ENCODE peak calls at places on chromosomes 7 and 10, in six cellular contexts. C is glutamatergic neuron, R is cardiac fibroblast, E is OCI-LY7, U is nephron progenitor cell, V is foreskin fibroblast. F is an unnamed sample.

GRCh38 chr10:74799840-74800239 is 26.6 kb upstream of the KAT6B start:
- DNase-seq in U (no peak), R (peak), C (no peak), E (no peak), V (peak), F (no peak)

GRCh38 chr7:120709931-120710330 is 148.0 kb downstream of the TSPAN12 start:
- DNase-seq in C (no peak), R (peak), V (no peak), E (no peak), U (no peak), F (no peak)

GRCh38 chr7:17848516-17848915 is 91.8 kb downstream of the SNX13 start:
- DNase-seq in R (no peak), C (no peak), V (no peak), E (no peak), U (no peak), F (no peak)

GRCh38 chr7:87047-87446 is 105.3 kb upstream of the FAM20C start:
- DNase-seq in V (no peak), R (no peak), U (no peak), C (no peak), E (no peak), F (peak)

GRCh38 chr7:56046728-56047445 is 4.4 kb downstream of the PSPH start:
- DNase-seq in U (no peak), R (peak), C (no peak), E (no peak), V (peak), F (no peak)

GRCh38 chr7:51054231-51054630 is 262.4 kb downstream of the COBL start:
- DNase-seq in V (no peak), E (no peak), R (no peak), U (no peak), C (no peak), F (no peak)

GRCh38 chr10:130487562-130487961 is 351.4 kb downstream of the GLRX3 start:
- DNase-seq in E (no peak), R (no peak), V (no peak), C (no peak), U (no peak), F (peak)

GRCh38 chr7:20199015-20199737 is 18.0 kb downstream of the MACC1 start:
- DNase-seq in U (no peak), C (no peak), R (peak), V (peak), E (peak), F (no peak)

GRCh38 chr7:40058636-40059035 is 75.8 kb downstream of the MPLKIP start:
- DNase-seq in V (no peak), C (no peak), U (no peak), E (no peak), R (no peak), F (no peak)

GRCh38 chr10:112951349-112952281 is 1.6 kb downstream of the TCF7L2 start:
- DNase-seq in R (peak), U (peak), C (peak), V (peak), E (peak), F (peak)

GRCh38 chr10:32360241-32360640 is 13.3 kb upstream of the EPC1 start:
- DNase-seq in U (no peak), C (no peak), E (no peak), R (no peak), V (no peak), F (no peak)

GRCh38 chr10:86681722-86682386 is 13.5 kb downstream of the LDB3 start:
- DNase-seq in R (no peak), U (no peak), V (no peak), E (no peak), C (no peak), F (no peak)

GRCh38 chr7:136528329-136528728 is 340.1 kb upstream of the CHRM2 start:
- DNase-seq in E (no peak), U (no peak), R (peak), V (peak), C (no peak), F (no peak)

GRCh38 chr7:45182856-45183710 is 25.5 kb downstream of the RAMP3 start:
- DNase-seq in C (no peak), V (no peak), U (no peak), E (no peak), R (no peak), F (no peak)

GRCh38 chr7:158262284-158263109 is 325.1 kb downstream of the PTPRN2 start:
- DNase-seq in U (no peak), V (no peak), R (no peak), E (no peak), C (no peak), F (no peak)

GRCh38 chr10:19921300-19922140 is 105.3 kb downstream of the PLXDC2 start:
- DNase-seq in E (no peak), R (peak), C (no peak), U (no peak), V (peak), F (no peak)

GRCh38 chr7:5702876-5703571 is 78.4 kb downstream of the RNF216 start:
- DNase-seq in V (no peak), E (no peak), U (no peak), R (no peak), C (no peak), F (no peak)

GRCh38 chr10:44297963-44298362 is 86.9 kb downstream of the CXCL12 start:
- DNase-seq in V (no peak), U (no peak), R (no peak), C (no peak), E (no peak), F (no peak)

GRCh38 chr10:73931767-73932624 is 21.1 kb downstream of the PLAU start:
- DNase-seq in V (no peak), C (no peak), E (peak), U (no peak), R (no peak), F (no peak)

GRCh38 chr10:127142831-127143230 is 53.6 kb downstream of the INSYN2A start:
- DNase-seq in R (no peak), C (no peak), U (no peak), E (no peak), V (no peak), F (no peak)

GRCh38 chr10:117503170-117503885 is 39.2 kb upstream of the EMX2 start:
- DNase-seq in U (no peak), V (peak), R (peak), C (no peak), E (no peak), F (no peak)

GRCh38 chr7:55247466-55247865 is 117.7 kb upstream of the LANCL2 start:
- DNase-seq in U (no peak), V (peak), R (peak), C (no peak), E (no peak), F (no peak)

GRCh38 chr7:55431898-55432297 is 66.8 kb downstream of the LANCL2 start:
- DNase-seq in R (no peak), U (no peak), E (no peak), V (no peak), C (no peak), F (no peak)

GRCh38 chr7:97732567-97733275 is 835 bp downstream of the TAC1 start:
- DNase-seq in E (no peak), C (peak), U (no peak), R (no peak), V (no peak), F (no peak)

GRCh38 chr7:39595102-39595620 is 28.2 kb upstream of the RALA start:
- DNase-seq in V (no peak), U (no peak), E (no peak), C (no peak), R (peak), F (no peak)

GRCh38 chr7:32364581-32364980 is 125.6 kb downstream of the LSM5 start:
- DNase-seq in U (no peak), C (no peak), V (no peak), R (no peak), E (no peak), F (no peak)

GRCh38 chr7:43750016-43750887 is 8.2 kb upstream of the BLVRA start:
- DNase-seq in R (peak), E (no peak), C (peak), V (peak), U (peak), F (no peak)

GRCh38 chr10:114876169-114876568 is 54.6 kb downstream of the FHIP2A start:
- DNase-seq in R (no peak), C (no peak), V (no peak), E (no peak), U (no peak), F (no peak)

GRCh38 chr7:24025094-24025493 is 258.9 kb upstream of the NPY start:
- DNase-seq in V (peak), U (no peak), C (no peak), E (no peak), R (no peak), F (no peak)

GRCh38 chr7:151859111-151859947 is 17.6 kb downstream of the PRKAG2 start:
- DNase-seq in R (no peak), C (no peak), U (no peak), V (no peak), E (no peak), F (no peak)

GRCh38 chr7:4745971-4746919 is 29.2 kb upstream of the AP5Z1 start:
- DNase-seq in C (no peak), U (no peak), R (peak), V (peak), E (peak), F (no peak)

GRCh38 chr7:7330997-7331396 is 148.7 kb downstream of the C1GALT1 start:
- DNase-seq in U (no peak), R (no peak), V (no peak), E (no peak), C (peak), F (no peak)

GRCh38 chr10:95503526-95503925 is 57.6 kb downstream of the SORBS1 start:
- DNase-seq in R (no peak), U (no peak), V (no peak), E (no peak), C (no peak), F (no peak)

GRCh38 chr10:75400769-75401568 is 595 bp downstream of the ZNF503 start:
- DNase-seq in V (peak), U (peak), R (peak), E (no peak), C (peak), F (no peak)

GRCh38 chr7:44240376-44240775 is 39.6 kb downstream of the YKT6 start:
- DNase-seq in E (no peak), U (no peak), V (no peak), C (no peak), R (no peak), F (no peak)

GRCh38 chr7:2299131-2299829 is 15.0 kb downstream of the SNX8 start:
- DNase-seq in C (no peak), U (no peak), E (peak), V (peak), R (peak), F (no peak)

GRCh38 chr7:27201231-27202017 is 1.5 kb upstream of the HOXA13 start:
- DNase-seq in E (peak), V (no peak), U (no peak), C (no peak), R (no peak), F (no peak)

GRCh38 chr10:45649296-45649695 is 23.3 kb downstream of the ZFAND4 start:
- DNase-seq in E (no peak), R (no peak), U (no peak), C (no peak), V (no peak), F (no peak)

GRCh38 chr7:149423441-149423970 is 37.4 kb downstream of the ZNF777 start:
- DNase-seq in C (peak), U (no peak), E (no peak), V (no peak), R (no peak), F (no peak)

GRCh38 chr7:78769551-78770101 is 683.8 kb downstream of the MAGI2 start:
- DNase-seq in U (no peak), V (no peak), E (peak), C (peak), R (no peak), F (no peak)

GRCh38 chr7:93092757-93093370 is 24.9 kb downstream of the SAMD9 start:
- DNase-seq in U (no peak), E (peak), C (no peak), R (peak), V (peak), F (no peak)
- TF ChIP-seq CTCF in U (no peak), E (peak), C (no peak), R (peak), V (peak), F (no peak)

GRCh38 chr7:29022291-29022988 is 64.3 kb upstream of the TRIL start:
- DNase-seq in V (no peak), C (no peak), E (no peak), U (no peak), R (no peak), F (no peak)

GRCh38 chr7:29017666-29018065 is 59.5 kb upstream of the TRIL start:
- DNase-seq in R (peak), V (no peak), E (no peak), U (no peak), C (no peak), F (no peak)

GRCh38 chr7:29019896-29020295 is 61.8 kb upstream of the TRIL start:
- DNase-seq in R (no peak), C (peak), E (no peak), V (no peak), U (no peak), F (no peak)

GRCh38 chr7:29014725-29015124 is 56.6 kb upstream of the TRIL start:
- DNase-seq in V (no peak), C (no peak), U (no peak), E (no peak), R (no peak), F (no peak)

DNA sequence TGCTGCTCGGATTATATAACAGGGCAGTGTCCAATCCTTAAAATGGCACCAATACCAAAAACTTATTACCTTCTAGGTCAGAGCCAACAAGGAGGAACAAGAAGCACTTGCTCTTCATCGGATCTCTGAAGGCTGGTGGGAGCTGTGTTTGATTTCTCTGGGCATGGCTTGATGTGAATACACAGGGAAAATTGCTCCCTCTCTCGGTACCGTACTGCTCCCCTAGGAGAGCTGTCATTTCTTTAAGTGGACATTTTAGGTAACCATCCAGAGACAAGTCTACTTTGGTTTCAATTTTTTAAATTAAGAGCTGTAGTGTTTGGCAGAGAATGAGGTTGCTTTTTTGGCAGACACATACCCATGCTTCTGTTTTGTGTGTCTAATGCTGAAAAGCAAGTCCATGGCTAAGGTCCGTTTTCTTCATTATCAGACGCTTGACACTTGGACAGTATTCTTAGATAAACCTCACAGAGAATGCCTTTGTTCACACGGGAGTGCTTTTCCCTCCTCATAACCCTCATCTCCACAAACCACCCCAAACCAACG is 61.2 kb upstream of the TRIL start:
- DNase-seq in E (no peak), R (peak), U (no peak), C (no peak), V (peak), F (no peak)
- TF ChIP-seq CTCF in E (no peak), R (peak), U (no peak), C (no peak), V (peak), F (no peak)

DNA sequence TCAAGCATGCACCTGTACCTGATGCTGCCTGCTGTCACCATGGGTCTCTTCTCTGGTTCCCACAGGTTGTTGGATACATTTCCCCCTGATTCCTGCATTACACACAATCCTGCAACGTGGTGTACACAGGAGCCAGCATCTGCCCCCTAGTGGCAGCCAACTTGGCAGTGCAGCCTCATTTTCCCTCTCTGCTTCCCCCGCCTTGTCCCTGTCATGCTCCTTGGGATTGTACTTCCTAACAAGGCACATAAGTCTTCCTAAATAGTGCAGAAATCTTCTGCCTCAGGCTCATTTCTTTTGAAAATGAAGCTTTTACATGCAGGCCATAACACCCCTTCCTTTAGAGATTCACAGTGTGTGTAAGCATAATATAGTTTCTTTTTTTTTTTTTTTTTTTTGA is 387.5 kb downstream of the CCSER2 start:
- DNase-seq in C (peak), U (peak), R (peak), V (no peak), E (peak), F (no peak)
- TF ChIP-seq CTCF in C (peak), U (peak), R (peak), V (peak), E (peak), F (no peak)

GRCh38 chr10:55631071-55631654 is 729.9 kb downstream of the ZWINT start:
- DNase-seq in R (peak), C (peak), V (no peak), E (no peak), U (peak), F (no peak)

GRCh38 chr10:55627526-55628170 is 733.4 kb downstream of the ZWINT start:
- DNase-seq in U (peak), V (no peak), R (no peak), E (no peak), C (peak), F (no peak)

GRCh38 chr10:55630491-55631056 is 730.5 kb downstream of the ZWINT start:
- DNase-seq in E (no peak), V (no peak), R (no peak), C (peak), U (peak), F (no peak)

GRCh38 chr10:55628260-55628701 is 732.8 kb downstream of the ZWINT start:
- DNase-seq in U (peak), E (no peak), C (peak), R (no peak), V (no peak), F (no peak)

DNA sequence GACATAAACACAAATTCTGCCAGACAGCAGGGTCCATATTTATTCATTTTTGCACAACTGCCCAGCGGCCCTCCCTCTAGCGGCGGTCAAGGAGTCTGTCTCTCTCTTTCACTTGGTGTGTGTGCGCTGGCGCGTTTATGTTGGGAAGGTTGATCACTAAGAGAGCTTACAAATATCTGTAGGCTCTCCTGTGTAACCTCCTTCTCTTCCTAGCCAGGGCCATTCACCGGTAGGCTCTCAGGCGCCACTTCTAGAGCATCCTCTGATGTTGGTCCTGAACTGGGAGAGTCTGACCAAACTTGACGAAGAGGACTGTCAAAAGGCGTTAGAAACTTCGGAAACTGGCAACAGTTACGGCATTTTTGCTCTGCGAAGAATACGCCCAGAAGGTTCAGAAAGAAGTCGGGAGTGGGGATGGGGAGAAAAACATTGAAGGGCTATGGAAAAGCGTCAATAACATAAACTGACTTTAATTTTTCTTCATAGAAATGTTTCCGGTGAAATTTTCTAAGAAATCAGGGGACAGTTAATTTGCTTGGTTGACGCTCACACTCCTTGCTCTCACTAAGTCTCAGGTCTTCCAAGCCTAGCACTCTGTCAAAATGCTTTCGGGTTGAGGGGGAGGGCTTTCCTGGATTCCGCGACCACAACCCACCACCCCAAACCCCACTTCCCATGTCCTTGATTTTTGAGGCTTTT is 731.1 kb downstream of the ZWINT start:
- DNase-seq in R (peak), C (peak), U (peak), E (no peak), V (no peak), F (no peak)
- TF ChIP-seq CTCF in R (peak), C (peak), U (peak), E (no peak), V (peak), F (no peak)

DNA sequence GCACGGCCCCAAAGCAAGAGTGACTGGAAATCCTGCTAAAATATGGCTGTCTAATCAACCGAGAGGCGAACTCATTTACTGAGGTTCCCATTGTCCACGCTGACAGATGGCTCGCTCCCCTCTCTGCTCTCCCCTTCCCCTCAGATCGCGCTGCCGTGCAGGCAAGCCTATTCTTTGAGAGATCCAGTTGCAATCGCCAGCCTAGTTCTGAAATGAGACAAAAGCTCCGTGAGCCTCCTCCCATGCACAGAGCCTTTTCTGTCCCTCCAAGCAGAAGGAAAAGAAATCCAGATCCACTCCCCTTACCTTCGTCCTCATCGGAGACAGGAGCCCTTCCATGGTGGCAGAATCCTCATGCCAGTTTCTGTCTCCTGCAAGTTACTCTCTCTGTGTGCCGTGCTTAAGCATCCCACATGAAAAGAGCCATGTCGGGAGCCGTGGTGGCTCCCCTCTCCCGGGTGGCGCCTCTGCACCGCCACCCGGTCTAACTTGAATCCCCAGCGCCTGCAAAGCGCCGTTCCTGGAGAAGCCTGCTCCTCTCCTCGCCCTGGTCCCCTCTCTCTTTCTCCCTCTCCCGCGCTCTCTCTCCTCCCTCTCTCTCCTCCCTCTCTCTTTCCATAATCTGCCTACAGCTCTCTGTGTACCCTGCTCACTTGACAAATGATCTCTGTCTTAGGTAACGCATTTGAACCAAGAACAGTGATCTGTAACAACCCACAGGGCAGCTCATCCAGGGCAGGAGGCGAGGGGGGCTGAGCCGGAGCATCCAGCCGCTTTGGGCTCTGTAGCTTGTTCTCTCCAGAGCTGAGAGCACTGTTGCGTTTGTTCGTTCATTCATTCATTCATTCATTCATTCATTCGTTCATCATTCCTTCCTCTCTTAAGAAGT is 156.8 kb downstream of the FRMD4A start:
- DNase-seq in V (peak), R (peak), U (peak), C (peak), E (no peak), F (no peak)
- TF ChIP-seq CTCF in V (no peak), R (no peak), U (no peak), C (no peak), E (no peak), F (no peak)